ENCODE peak calls at places on chromosomes 7 and 10, in ten cellular contexts. R is stimulated activated naive CD4-positive, alpha-beta T cell treated with Interleukin-2 at 50 U/mL for 16 hours; M is body of pancreas; G is Right ventricle myocardium superior; F is OCI-LY7; L is stimulated activated CD4-positive, alpha-beta T cell treated with anti-CD3 and anti-CD28 coated beads, Interleukin-1b, Interleukin-23, amount 100 ng/mL, for 4 hours; V is Right ventricle myocardium inferior; E is CD4-positive, alpha-beta T cell; C is EH; Q is T-helper 2 cell. B is an unnamed sample.

GRCh38 chr7:28389504-28390385 is 22.6 kb upstream of the CREB5 start:
- DNase-seq in R (no peak), M (no peak), G (no peak), F (peak; percentile 75), L (no peak), V (no peak), E (no peak), C (peak; percentile 67), Q (no peak), B (peak; percentile 70)

GRCh38 chr7:16791071-16791470 is 13.7 kb downstream of the AGR2 start:
- DNase-seq in R (no peak), M (no peak), G (no peak), F (no peak), L (no peak), V (no peak), E (no peak), C (peak; percentile 15), Q (no peak), B (no peak)

GRCh38 chr7:41652265-41652664 is 50.6 kb downstream of the INHBA start:
- DNase-seq in R (no peak), M (no peak), G (no peak), F (no peak), L (no peak), V (no peak), E (no peak), C (peak; percentile 40), Q (no peak), B (no peak)

GRCh38 chr7:123769371-123769770 is 20.6 kb upstream of the WASL start:
- DNase-seq in R (no peak), M (peak; percentile 72), G (no peak), F (no peak), L (no peak), V (no peak), E (no peak), C (peak; percentile 36), Q (no peak), B (peak; percentile 33)

GRCh38 chr7:142478479-142479220 is 220.8 kb upstream of the PRSS58 start:
- DNase-seq in R (no peak), M (peak; percentile 38), G (no peak), F (peak; percentile 58), L (no peak), V (no peak), E (no peak), C (peak; percentile 78), Q (no peak), B (no peak)

GRCh38 chr7:2518737-2519118 is 846 bp upstream of the LFNG start:
- DNase-seq in R (no peak), M (no peak), G (no peak), F (no peak), L (no peak), V (no peak), E (no peak), C (no peak), Q (no peak), B (no peak)

GRCh38 chr10:77325233-77325537 is 312.4 kb downstream of the KCNMA1 start:
- DNase-seq in R (no peak), M (peak; percentile 32), G (no peak), F (no peak), L (no peak), V (no peak), E (no peak), C (no peak), Q (no peak), B (peak; percentile 87)

GRCh38 chr7:953547-954327 is 743 bp downstream of the ADAP1 start:
- DNase-seq in R (no peak), M (no peak), G (peak; percentile 82), F (no peak), L (peak; percentile 17), V (peak; percentile 88), E (no peak), C (peak; percentile 59), Q (no peak), B (no peak)

GRCh38 chr10:131771634-131772358 is 129.0 kb upstream of the PPP2R2D start:
- DNase-seq in R (no peak), M (no peak), G (no peak), F (no peak), L (no peak), V (no peak), E (no peak), C (no peak), Q (no peak), B (no peak)

GRCh38 chr7:14275346-14275745 is 285.9 kb upstream of the ETV1 start:
- DNase-seq in R (no peak), M (no peak), G (no peak), F (no peak), L (no peak), V (no peak), E (no peak), C (no peak), Q (no peak), B (no peak)

GRCh38 chr10:128178319-128178937 is 52.2 kb upstream of the MKI67 start:
- DNase-seq in R (peak; percentile 36), M (no peak), G (no peak), F (peak; percentile 35), L (peak; percentile 24), V (no peak), E (peak; percentile 25), C (peak; percentile 4), Q (peak; percentile 20), B (no peak)